ENCODE peak calls at places on chromosomes 16 and 17, in seven cellular contexts. R is natural killer cell, K is testis, T is neural progenitor cell, X is IMR-90, A is AG04450, U is brain microvascular endothelial cell. Z is an unnamed sample.

GRCh38 chr17:46154151-46154816 is 38.9 kb downstream of the KANSL1 start:
- DNase-seq in R (no peak), K (no peak), T (no peak), X (peak; percentile 38), A (no peak), U (no peak), Z (no peak)

GRCh38 chr17:10616502-10617119 is 40.5 kb downstream of the MYH3 start:
- DNase-seq in R (peak; percentile 66), K (peak; percentile 93), T (peak; percentile 88), X (peak; percentile 61), A (peak; percentile 33), U (peak; percentile 80), Z (peak; percentile 93)

GRCh38 chr17:13395346-13395745 is 206.4 kb downstream of the HS3ST3A1 start:
- DNase-seq in R (no peak), K (no peak), T (no peak), X (no peak), A (no peak), U (no peak), Z (no peak)

GRCh38 chr17:41563607-41564006 is 8.3 kb downstream of the KRT9 start:
- DNase-seq in R (no peak), K (no peak), T (no peak), X (no peak), A (no peak), U (no peak), Z (no peak)

GRCh38 chr16:14377326-14377725 is 252.7 kb downstream of the PARN start:
- DNase-seq in R (no peak), K (no peak), T (no peak), X (peak; percentile 67), A (no peak), U (no peak), Z (no peak)

GRCh38 chr17:57819273-57819672 is 30.6 kb downstream of the MRPS23 start:
- DNase-seq in R (no peak), K (no peak), T (no peak), X (no peak), A (no peak), U (no peak), Z (no peak)

GRCh38 chr17:47315451-47316266 is 8.1 kb upstream of the EFCAB13 start:
- DNase-seq in R (no peak), K (peak; percentile 51), T (peak; percentile 71), X (peak; percentile 99), A (peak; percentile 92), U (peak; percentile 85), Z (peak; percentile 24)

GRCh38 chr16:57620316-57621231 is 7.9 kb upstream of the ADGRG1 start:
- DNase-seq in R (no peak), K (no peak), T (no peak), X (no peak), A (no peak), U (no peak), Z (no peak)

GRCh38 chr17:7336240-7337175 is at the start of gene ACAP1:
- DNase-seq in R (peak; percentile 45), K (no peak), T (no peak), X (no peak), A (no peak), U (no peak), Z (no peak)

GRCh38 chr16:89924925-89925307 is 1.8 kb downstream of the TUBB3 start:
- DNase-seq in R (no peak), K (no peak), T (no peak), X (no peak), A (no peak), U (no peak), Z (no peak)

GRCh38 chr17:54864636-54865420 is 35.8 kb upstream of the TOM1L1 start:
- DNase-seq in R (no peak), K (no peak), T (no peak), X (no peak), A (no peak), U (no peak), Z (no peak)

GRCh38 chr17:77527836-77528505 is 387.2 kb downstream of the SEC14L1 start:
- DNase-seq in R (no peak), K (no peak), T (no peak), X (no peak), A (no peak), U (no peak), Z (no peak)

GRCh38 chr16:2840914-2841313 is 10.8 kb downstream of the ZG16B start:
- DNase-seq in R (no peak), K (no peak), T (no peak), X (no peak), A (no peak), U (no peak), Z (no peak)

GRCh38 chr16:2836646-2837508 is 6.8 kb downstream of the ZG16B start:
- DNase-seq in R (no peak), K (no peak), T (no peak), X (no peak), A (no peak), U (no peak), Z (no peak)

GRCh38 chr16:2839650-2840450 is 9.7 kb downstream of the ZG16B start:
- DNase-seq in R (no peak), K (no peak), T (no peak), X (no peak), A (no peak), U (no peak), Z (no peak)

GRCh38 chr16:2841606-2842339 is 11.7 kb downstream of the ZG16B start:
- DNase-seq in R (peak; percentile 49), K (no peak), T (no peak), X (no peak), A (no peak), U (no peak), Z (no peak)

GRCh38 chr16:2838928-2839327 is 8.8 kb downstream of the ZG16B start:
- DNase-seq in R (peak; percentile 58), K (peak; percentile 74), T (peak; percentile 90), X (peak; percentile 89), A (peak; percentile 65), U (peak; percentile 58), Z (peak; percentile 80)
- TF ChIP-seq CTCF in R (peak; percentile 80), K (no peak), T (peak; percentile 87), X (peak; percentile 97), A (peak; percentile 96), U (peak; percentile 98), Z (peak; percentile 87)

DNA sequence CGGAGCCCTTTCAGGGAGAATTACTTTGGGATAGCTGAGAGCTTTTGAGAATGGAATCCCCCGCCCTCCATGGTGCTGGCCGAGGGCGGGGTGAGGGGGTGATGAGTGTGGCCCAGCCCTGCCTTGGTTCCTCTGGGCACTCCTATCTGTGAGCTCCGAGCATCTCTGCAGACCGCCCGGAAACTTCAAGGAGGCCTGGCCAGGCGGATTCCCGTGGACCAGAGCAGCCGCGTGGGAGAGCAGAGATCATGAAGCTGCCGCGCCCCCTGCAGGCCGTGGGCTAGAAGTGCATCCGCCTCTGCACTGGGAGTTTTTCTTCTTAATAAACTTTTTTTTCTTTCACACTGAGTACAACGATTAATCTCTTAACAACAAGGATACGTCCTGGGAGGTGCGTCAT is 392.9 kb upstream of the EEF2KMT start:
- DNase-seq in R (no peak), K (peak; percentile 79), T (peak; percentile 82), X (no peak), A (no peak), U (no peak), Z (peak; percentile 83)
- TF ChIP-seq CTCF in R (peak; percentile 37), K (peak; percentile 54), T (peak; percentile 97), X (no peak), A (peak; percentile 9), U (peak; percentile 44), Z (peak; percentile 99)

GRCh38 chr17:80649672-80650338 is 105.2 kb downstream of the RPTOR start:
- DNase-seq in R (no peak), K (no peak), T (peak; percentile 79), X (peak; percentile 92), A (peak; percentile 45), U (peak; percentile 92), Z (peak; percentile 62)
- TF ChIP-seq CTCF in R (no peak), K (no peak), T (peak; percentile 67), X (peak; percentile 64), A (peak; percentile 56), U (peak; percentile 86), Z (peak; percentile 70)

GRCh38 chr17:76246080-76247066 is 6.1 kb upstream of the RNF157 start:
- DNase-seq in R (no peak), K (no peak), T (no peak), X (peak; percentile 53), A (no peak), U (no peak), Z (peak; percentile 38)

GRCh38 chr17:76247304-76247703 is 7.0 kb upstream of the RNF157 start:
- DNase-seq in R (no peak), K (no peak), T (no peak), X (no peak), A (no peak), U (no peak), Z (no peak)

GRCh38 chr17:76250141-76250540 is 9.8 kb upstream of the RNF157 start:
- DNase-seq in R (no peak), K (no peak), T (no peak), X (no peak), A (no peak), U (no peak), Z (no peak)

GRCh38 chr17:76251478-76252039 is 11.3 kb upstream of the RNF157 start:
- DNase-seq in R (no peak), K (no peak), T (no peak), X (no peak), A (no peak), U (no peak), Z (no peak)

GRCh38 chr17:76248013-76248782 is 7.9 kb upstream of the RNF157 start:
- DNase-seq in R (no peak), K (no peak), T (no peak), X (no peak), A (no peak), U (no peak), Z (no peak)
- TF ChIP-seq CTCF in R (no peak), K (no peak), T (no peak), X (no peak), A (peak; percentile 32), U (peak; percentile 58), Z (no peak)

GRCh38 chr17:28839221-28839620 is 3.4 kb downstream of the FAM222B start:
- DNase-seq in R (no peak), K (no peak), T (no peak), X (no peak), A (no peak), U (peak; percentile 18), Z (no peak)

GRCh38 chr17:28846231-28846630 is 3.6 kb upstream of the FAM222B start:
- DNase-seq in R (no peak), K (no peak), T (no peak), X (no peak), A (no peak), U (no peak), Z (no peak)

GRCh38 chr17:28842282-28843012 is at the start of gene FAM222B:
- DNase-seq in R (peak; percentile 82), K (peak; percentile 85), T (peak; percentile 97), X (peak; percentile 76), A (peak; percentile 51), U (peak; percentile 65), Z (peak; percentile 93)

GRCh38 chr17:28841901-28842281 is 699 bp downstream of the FAM222B start:
- DNase-seq in R (no peak), K (no peak), T (no peak), X (no peak), A (no peak), U (no peak), Z (no peak)

DNA sequence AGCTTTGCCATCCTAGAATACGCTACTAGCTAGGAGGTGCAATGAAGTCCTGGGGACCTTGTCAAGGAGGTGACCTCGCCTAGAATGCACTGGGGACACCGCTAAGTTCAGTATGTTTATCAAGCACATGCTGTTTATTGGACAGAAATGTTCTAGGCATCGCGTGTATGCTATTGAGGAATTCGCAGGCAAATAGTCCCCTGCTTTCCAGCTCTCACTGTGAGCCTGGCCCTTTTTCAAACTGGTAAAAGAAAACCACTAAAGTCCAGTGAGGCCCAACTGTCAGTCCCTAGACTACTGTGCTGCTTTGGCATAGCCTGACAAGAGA is 1.2 kb upstream of the FAM222B start:
- DNase-seq in R (no peak), K (no peak), T (no peak), X (no peak), A (no peak), U (no peak), Z (no peak)
- TF ChIP-seq CTCF in R (no peak), K (no peak), T (no peak), X (no peak), A (no peak), U (no peak), Z (no peak)

Z was measured in nephron progenitor cell.